ENCODE peak calls at places on chromosomes 6 and 20, in four cellular contexts. One of them, this sample, is unnamed.
A peak's percentile ranks its signal among the peaks of the same experiment; 100 is the strongest.

GRCh38 chr20:1327241-1327653 is 1.7 kb downstream of the SDCBP2 start:
- DNase-seq in ovary: peak; percentile 71
- DNase-seq in lower leg skin: peak; percentile 78
- DNase-seq in A549: no peak
- DNase-seq in this sample: peak; percentile 33

GRCh38 chr6:47665112-47665511 is 33.3 kb upstream of the ADGRF4 start:
- DNase-seq in A549: no peak
- DNase-seq in lower leg skin: no peak
- DNase-seq in ovary: no peak
- DNase-seq in this sample: no peak

GRCh38 chr20:1474817-1475603 is 8.4 kb upstream of the NSFL1C start:
- DNase-seq in A549: no peak
- DNase-seq in lower leg skin: no peak
- DNase-seq in ovary: no peak
- DNase-seq in this sample: no peak

GRCh38 chr20:48788486-48789072 is 39.2 kb downstream of the PREX1 start:
- DNase-seq in lower leg skin: no peak
- DNase-seq in A549: no peak
- DNase-seq in ovary: no peak
- DNase-seq in this sample: no peak

GRCh38 chr20:57715268-57715904 is 5.6 kb upstream of the PMEPA1 start:
- DNase-seq in ovary: no peak
- DNase-seq in lower leg skin: no peak
- DNase-seq in A549: no peak
- DNase-seq in this sample: no peak

GRCh38 chr6:436308-437041 is 44.9 kb downstream of the IRF4 start:
- DNase-seq in lower leg skin: peak; percentile 88
- DNase-seq in A549: no peak
- DNase-seq in ovary: no peak
- DNase-seq in this sample: no peak

GRCh38 chr6:166738361-166738760 is 111.3 kb upstream of the RPS6KA2 start:
- DNase-seq in lower leg skin: peak; percentile 76
- DNase-seq in A549: no peak
- DNase-seq in ovary: no peak
- DNase-seq in this sample: no peak

GRCh38 chr6:73579389-73579788 is 58.6 kb upstream of the EEF1A1 start:
- DNase-seq in A549: no peak
- DNase-seq in lower leg skin: no peak
- DNase-seq in ovary: peak; percentile 52
- DNase-seq in this sample: no peak

GRCh38 chr6:73073238-73073637 is 152.1 kb downstream of the KHDC1L start:
- DNase-seq in ovary: no peak
- DNase-seq in lower leg skin: no peak
- DNase-seq in A549: no peak
- DNase-seq in this sample: no peak

GRCh38 chr20:43722153-43722505 is 4.7 kb downstream of the GTSF1L start:
- DNase-seq in lower leg skin: no peak
- DNase-seq in ovary: no peak
- DNase-seq in A549: no peak
- DNase-seq in this sample: no peak

GRCh38 chr6:144897441-144897921 is 612.3 kb downstream of the UTRN start:
- DNase-seq in ovary: no peak
- DNase-seq in A549: no peak
- DNase-seq in lower leg skin: no peak
- DNase-seq in this sample: no peak

GRCh38 chr6:4607793-4608192 is 168.4 kb upstream of the CDYL start:
- DNase-seq in lower leg skin: no peak
- DNase-seq in A549: no peak
- DNase-seq in ovary: no peak
- DNase-seq in this sample: no peak

GRCh38 chr6:46419576-46420002 is 71.7 kb downstream of the RCAN2 start:
- DNase-seq in ovary: peak; percentile 50
- DNase-seq in A549: peak; percentile 8
- DNase-seq in lower leg skin: no peak
- DNase-seq in this sample: peak; percentile 78

GRCh38 chr6:52994031-52994788 is 874 bp downstream of the GSTA4 start:
- DNase-seq in lower leg skin: no peak
- DNase-seq in ovary: peak; percentile 48
- DNase-seq in A549: peak; percentile 5
- DNase-seq in this sample: no peak

GRCh38 chr20:29119141-29119540 is 2138.3 kb upstream of the DEFB115 start:
- DNase-seq in A549: no peak
- DNase-seq in ovary: no peak
- DNase-seq in lower leg skin: no peak
- DNase-seq in this sample: no peak

GRCh38 chr6:110874880-110875547 is 429 bp downstream of the AMD1 start:
- DNase-seq in A549: no peak
- DNase-seq in ovary: peak; percentile 72
- DNase-seq in lower leg skin: peak; percentile 88
- DNase-seq in this sample: peak; percentile 58

GRCh38 chr6:107982511-107982910 is 24.5 kb upstream of the SEC63 start:
- DNase-seq in A549: no peak
- DNase-seq in ovary: no peak
- DNase-seq in lower leg skin: no peak
- DNase-seq in this sample: no peak

GRCh38 chr6:58198301-58198700 is 880.9 kb downstream of the PRIM2 start:
- DNase-seq in ovary: no peak
- DNase-seq in lower leg skin: no peak
- DNase-seq in A549: no peak
- DNase-seq in this sample: no peak

GRCh38 chr6:11828185-11828897 is 49.7 kb upstream of the ADTRP start:
- DNase-seq in ovary: no peak
- DNase-seq in A549: no peak
- DNase-seq in lower leg skin: no peak
- DNase-seq in this sample: no peak

GRCh38 chr6:89351632-89352328 is 742 bp downstream of the UBE2J1 start:
- DNase-seq in ovary: no peak
- DNase-seq in A549: peak; percentile 28
- DNase-seq in lower leg skin: no peak
- DNase-seq in this sample: no peak

GRCh38 chr6:141252828-141253608 is 879.7 kb upstream of the GJE1 start:
- DNase-seq in lower leg skin: no peak
- DNase-seq in A549: no peak
- DNase-seq in ovary: no peak
- DNase-seq in this sample: no peak

GRCh38 chr20:36399147-36399968 is 93.2 kb downstream of the DLGAP4 start:
- DNase-seq in lower leg skin: no peak
- DNase-seq in ovary: no peak
- DNase-seq in A549: peak; percentile 73
- DNase-seq in this sample: peak; percentile 33

GRCh38 chr6:54910326-54910952 is 63.9 kb downstream of the FAM83B start:
- DNase-seq in ovary: no peak
- DNase-seq in A549: no peak
- DNase-seq in lower leg skin: no peak
- DNase-seq in this sample: no peak

GRCh38 chr20:51660741-51661608 is 107.2 kb downstream of the ATP9A start:
- DNase-seq in lower leg skin: no peak
- DNase-seq in ovary: no peak
- DNase-seq in A549: no peak
- DNase-seq in this sample: no peak

GRCh38 chr20:17525650-17526049 is 5.5 kb downstream of the BFSP1 start:
- DNase-seq in ovary: no peak
- DNase-seq in lower leg skin: peak; percentile 40
- DNase-seq in A549: peak; percentile 46
- DNase-seq in this sample: peak; percentile 37

GRCh38 chr6:118542184-118542952 is 5.7 kb upstream of the PLN start:
- DNase-seq in lower leg skin: no peak
- DNase-seq in ovary: no peak
- DNase-seq in A549: no peak
- DNase-seq in this sample: no peak

GRCh38 chr6:126228001-126228791 is 111.7 kb upstream of the CENPW start:
- DNase-seq in ovary: no peak
- DNase-seq in A549: no peak
- DNase-seq in lower leg skin: no peak
- DNase-seq in this sample: no peak

GRCh38 chr20:20546402-20546801 is 166.0 kb downstream of the RALGAPA2 start:
- DNase-seq in lower leg skin: no peak
- DNase-seq in A549: no peak
- DNase-seq in ovary: no peak
- DNase-seq in this sample: no peak

GRCh38 chr20:9185511-9185910 is 116.6 kb downstream of the PLCB4 start:
- DNase-seq in ovary: no peak
- DNase-seq in A549: no peak
- DNase-seq in lower leg skin: no peak
- DNase-seq in this sample: no peak

GRCh38 chr6:15166121-15166520 is 79.7 kb upstream of the JARID2 start:
- DNase-seq in ovary: no peak
- DNase-seq in lower leg skin: no peak
- DNase-seq in A549: no peak
- DNase-seq in this sample: no peak

GRCh38 chr6:161694995-161695394 is 421.1 kb upstream of the AGPAT4 start:
- DNase-seq in lower leg skin: no peak
- DNase-seq in ovary: no peak
- DNase-seq in A549: no peak
- DNase-seq in this sample: peak; percentile 23

GRCh38 chr6:44258325-44258863 is 1.1 kb upstream of the SLC35B2 start:
- DNase-seq in lower leg skin: no peak
- DNase-seq in ovary: no peak
- DNase-seq in A549: no peak
- DNase-seq in this sample: no peak
- H3K4me3 ChIP-seq in lower leg skin: no peak overlapping the region
- H3K4me3 ChIP-seq in ovary: no peak overlapping the region
- H3K4me3 ChIP-seq in A549: no peak overlapping the region
- H3K4me3 ChIP-seq in this sample: no peak overlapping the region

DNA sequence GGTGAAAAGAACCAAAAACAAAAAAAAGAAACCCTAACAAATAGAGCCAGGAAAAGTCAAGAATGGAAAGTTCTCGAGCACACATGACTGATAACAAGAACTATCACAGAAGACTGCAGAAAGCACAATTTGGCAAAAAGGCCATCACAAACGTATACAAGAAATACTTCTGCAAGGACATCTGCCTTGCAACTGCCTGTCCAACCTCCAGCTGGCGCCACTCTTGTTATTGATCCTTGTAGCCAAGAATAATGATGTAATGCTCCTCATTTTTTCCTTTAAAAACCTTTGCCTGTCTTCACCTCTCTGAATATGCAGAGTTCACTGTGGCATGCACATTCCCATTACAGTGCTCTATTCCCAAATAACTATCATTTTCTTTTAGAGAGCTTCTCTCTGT is 87.9 kb upstream of the BMP5 start:
- DNase-seq in ovary: no peak
- DNase-seq in lower leg skin: no peak
- DNase-seq in A549: no peak
- DNase-seq in this sample: no peak
- TF ChIP-seq CTCF in ovary: no peak
- TF ChIP-seq CTCF in lower leg skin: no peak
- TF ChIP-seq CTCF in A549: no peak
- TF ChIP-seq CTCF in this sample: no peak

GRCh38 chr20:3313681-3314080 is 74.7 kb upstream of the SLC4A11 start:
- DNase-seq in lower leg skin: no peak
- DNase-seq in A549: no peak
- DNase-seq in ovary: no peak
- DNase-seq in this sample: peak; percentile 52

GRCh38 chr20:3314391-3314790 is 75.4 kb upstream of the SLC4A11 start:
- DNase-seq in A549: no peak
- DNase-seq in ovary: no peak
- DNase-seq in lower leg skin: no peak
- DNase-seq in this sample: no peak

GRCh38 chr20:3309226-3309625 is 70.2 kb upstream of the SLC4A11 start:
- DNase-seq in lower leg skin: no peak
- DNase-seq in ovary: no peak
- DNase-seq in A549: no peak
- DNase-seq in this sample: no peak

GRCh38 chr20:3312940-3313656 is 74.1 kb upstream of the SLC4A11 start:
- DNase-seq in A549: peak; percentile 24
- DNase-seq in ovary: no peak
- DNase-seq in lower leg skin: no peak
- DNase-seq in this sample: peak; percentile 72

GRCh38 chr20:3311623-3312022 is 72.6 kb upstream of the SLC4A11 start:
- DNase-seq in ovary: no peak
- DNase-seq in lower leg skin: no peak
- DNase-seq in A549: no peak
- DNase-seq in this sample: no peak
- TF ChIP-seq POLR2A in ovary: no peak
- TF ChIP-seq POLR2A in lower leg skin: no peak
- TF ChIP-seq POLR2A in A549: no peak
- TF ChIP-seq POLR2A in this sample: no peak

GRCh38 chr6:39821014-39821738 is 29.0 kb downstream of the DAAM2 start:
- DNase-seq in A549: no peak
- DNase-seq in lower leg skin: no peak
- DNase-seq in ovary: no peak
- DNase-seq in this sample: no peak
- H3K4me3 ChIP-seq in A549: no peak overlapping the region
- H3K4me3 ChIP-seq in lower leg skin: no peak overlapping the region
- H3K4me3 ChIP-seq in ovary: no peak overlapping the region
- H3K4me3 ChIP-seq in this sample: no peak overlapping the region

GRCh38 chr6:3259491-3259958 is 778 bp downstream of the PSMG4 start:
- DNase-seq in lower leg skin: no peak
- DNase-seq in ovary: peak; percentile 41
- DNase-seq in A549: peak; percentile 25
- DNase-seq in this sample: peak; percentile 51
- TF ChIP-seq CTCF in lower leg skin: no peak
- TF ChIP-seq CTCF in ovary: no peak
- TF ChIP-seq CTCF in A549: no peak
- TF ChIP-seq CTCF in this sample: no peak

GRCh38 chr20:53739799-53740785 is 146.5 kb upstream of the ZNF217 start:
- DNase-seq in A549: no peak
- DNase-seq in lower leg skin: no peak
- DNase-seq in ovary: no peak
- DNase-seq in this sample: no peak
- TF ChIP-seq POLR2A in A549: no peak
- TF ChIP-seq POLR2A in lower leg skin: no peak
- TF ChIP-seq POLR2A in ovary: no peak
- TF ChIP-seq POLR2A in this sample: peak; percentile 22

DNA sequence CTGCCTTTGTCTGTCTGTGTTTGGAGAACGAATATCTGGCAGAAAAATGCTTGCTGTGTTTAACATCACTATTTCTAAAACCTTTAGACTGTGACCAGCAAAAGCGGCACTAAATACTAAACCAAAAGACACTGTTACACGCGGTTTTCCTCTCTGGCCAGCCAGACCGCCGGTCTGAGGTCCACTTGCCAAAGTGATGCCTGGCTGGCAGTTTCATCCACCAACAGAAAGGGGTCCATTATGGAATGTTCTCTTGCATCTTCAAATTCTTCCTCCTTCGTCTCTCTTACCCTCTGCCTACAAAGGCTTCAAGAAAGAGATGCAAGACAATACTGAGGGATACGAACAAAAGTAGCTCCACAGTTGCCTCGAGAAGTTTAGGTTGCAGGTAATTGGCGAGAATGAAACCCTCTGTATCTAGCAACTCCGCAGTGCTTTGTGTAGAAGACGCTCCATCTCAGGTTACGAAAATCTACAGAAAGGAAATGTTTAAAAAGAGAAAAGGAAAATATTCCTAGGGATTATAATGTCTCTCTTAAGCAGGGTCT is 176.6 kb downstream of the TRIM27 start:
- DNase-seq in A549: no peak
- DNase-seq in ovary: no peak
- DNase-seq in lower leg skin: no peak
- DNase-seq in this sample: no peak
- H3K4me3 ChIP-seq in A549: peak overlapping the region; percentile 52
- H3K4me3 ChIP-seq in ovary: no peak overlapping the region
- H3K4me3 ChIP-seq in lower leg skin: no peak overlapping the region
- H3K4me3 ChIP-seq in this sample: no peak overlapping the region